ENCODE peak calls at places on chromosomes 2 and 18, in eight cellular contexts. One of them, this sample, is unnamed.

GRCh38 chr18:76791106-76791505 is 31.3 kb upstream of the ZNF236 start:
- DNase-seq in endothelial cell: no peak
- DNase-seq in HCT116: no peak
- DNase-seq in GM23338: no peak
- DNase-seq in fibroblast of lung: peak
- DNase-seq in cardiac muscle cell: no peak
- DNase-seq in A549: no peak
- DNase-seq in CD4-positive, alpha-beta T cell: no peak
- DNase-seq in this sample: no peak

GRCh38 chr2:189673661-189674373 is 653 bp upstream of the ANKAR start:
- DNase-seq in endothelial cell: no peak
- DNase-seq in HCT116: no peak
- DNase-seq in GM23338: no peak
- DNase-seq in fibroblast of lung: peak
- DNase-seq in cardiac muscle cell: no peak
- DNase-seq in A549: no peak
- DNase-seq in CD4-positive, alpha-beta T cell: no peak
- DNase-seq in this sample: no peak

GRCh38 chr2:179917272-179917671 is 55.9 kb upstream of the ZNF385B start:
- DNase-seq in endothelial cell: no peak
- DNase-seq in HCT116: no peak
- DNase-seq in GM23338: no peak
- DNase-seq in fibroblast of lung: peak
- DNase-seq in cardiac muscle cell: no peak
- DNase-seq in A549: peak
- DNase-seq in CD4-positive, alpha-beta T cell: no peak
- DNase-seq in this sample: no peak

GRCh38 chr2:126657146-126657635 is 1.2 kb downstream of the GYPC start:
- DNase-seq in endothelial cell: no peak
- DNase-seq in HCT116: no peak
- DNase-seq in GM23338: peak
- DNase-seq in fibroblast of lung: peak
- DNase-seq in cardiac muscle cell: no peak
- DNase-seq in A549: no peak
- DNase-seq in CD4-positive, alpha-beta T cell: no peak
- DNase-seq in this sample: no peak

GRCh38 chr2:230865766-230866703 is 1.3 kb downstream of the ITM2C start:
- DNase-seq in endothelial cell: peak
- DNase-seq in HCT116: no peak
- DNase-seq in GM23338: peak
- DNase-seq in fibroblast of lung: peak
- DNase-seq in cardiac muscle cell: peak
- DNase-seq in A549: no peak
- DNase-seq in CD4-positive, alpha-beta T cell: no peak
- DNase-seq in this sample: no peak

GRCh38 chr2:98348066-98348561 is 1.9 kb downstream of the CNGA3 start:
- DNase-seq in endothelial cell: peak
- DNase-seq in HCT116: no peak
- DNase-seq in GM23338: peak
- DNase-seq in fibroblast of lung: no peak
- DNase-seq in cardiac muscle cell: no peak
- DNase-seq in A549: peak
- DNase-seq in CD4-positive, alpha-beta T cell: no peak
- DNase-seq in this sample: no peak

GRCh38 chr18:46070683-46071614 is 1.1 kb downstream of the PSTPIP2 start:
- DNase-seq in endothelial cell: peak
- DNase-seq in HCT116: no peak
- DNase-seq in GM23338: peak
- DNase-seq in fibroblast of lung: no peak
- DNase-seq in cardiac muscle cell: no peak
- DNase-seq in A549: no peak
- DNase-seq in CD4-positive, alpha-beta T cell: peak
- DNase-seq in this sample: no peak

GRCh38 chr2:69380072-69380917 is 6.7 kb downstream of the GFPT1 start:
- DNase-seq in endothelial cell: no peak
- DNase-seq in HCT116: no peak
- DNase-seq in GM23338: no peak
- DNase-seq in fibroblast of lung: no peak
- DNase-seq in cardiac muscle cell: no peak
- DNase-seq in A549: peak
- DNase-seq in CD4-positive, alpha-beta T cell: no peak
- DNase-seq in this sample: no peak

GRCh38 chr2:37671816-37672103 is 318 bp upstream of the CDC42EP3 start:
- DNase-seq in endothelial cell: no peak
- DNase-seq in HCT116: no peak
- DNase-seq in GM23338: no peak
- DNase-seq in fibroblast of lung: no peak
- DNase-seq in cardiac muscle cell: no peak
- DNase-seq in A549: no peak
- DNase-seq in CD4-positive, alpha-beta T cell: no peak
- DNase-seq in this sample: no peak

GRCh38 chr2:108423502-108424251 is 25.3 kb upstream of the GCC2 start:
- DNase-seq in endothelial cell: no peak
- DNase-seq in HCT116: no peak
- DNase-seq in GM23338: no peak
- DNase-seq in fibroblast of lung: no peak
- DNase-seq in cardiac muscle cell: no peak
- DNase-seq in A549: peak
- DNase-seq in CD4-positive, alpha-beta T cell: no peak
- DNase-seq in this sample: no peak

GRCh38 chr2:237473474-237474453 is 13.3 kb upstream of the MLPH start:
- DNase-seq in endothelial cell: no peak
- DNase-seq in HCT116: no peak
- DNase-seq in GM23338: no peak
- DNase-seq in fibroblast of lung: peak
- DNase-seq in cardiac muscle cell: no peak
- DNase-seq in A549: no peak
- DNase-seq in CD4-positive, alpha-beta T cell: no peak
- DNase-seq in this sample: no peak

GRCh38 chr2:176544579-176545365 is 275.5 kb downstream of the MTX2 start:
- DNase-seq in endothelial cell: no peak
- DNase-seq in HCT116: no peak
- DNase-seq in GM23338: peak
- DNase-seq in fibroblast of lung: no peak
- DNase-seq in cardiac muscle cell: no peak
- DNase-seq in A549: no peak
- DNase-seq in CD4-positive, alpha-beta T cell: no peak
- DNase-seq in this sample: no peak

GRCh38 chr18:34342960-34343359 is 118.2 kb upstream of the NOL4 start:
- DNase-seq in endothelial cell: no peak
- DNase-seq in HCT116: no peak
- DNase-seq in GM23338: peak
- DNase-seq in fibroblast of lung: peak
- DNase-seq in cardiac muscle cell: no peak
- DNase-seq in A549: no peak
- DNase-seq in CD4-positive, alpha-beta T cell: no peak
- DNase-seq in this sample: no peak

GRCh38 chr2:163319006-163319405 is 416.8 kb downstream of the FIGN start:
- DNase-seq in endothelial cell: no peak
- DNase-seq in HCT116: no peak
- DNase-seq in GM23338: no peak
- DNase-seq in fibroblast of lung: peak
- DNase-seq in cardiac muscle cell: no peak
- DNase-seq in A549: no peak
- DNase-seq in CD4-positive, alpha-beta T cell: no peak
- DNase-seq in this sample: no peak

GRCh38 chr18:74870950-74871349 is 273.3 kb downstream of the ZNF407 start:
- DNase-seq in endothelial cell: no peak
- DNase-seq in HCT116: no peak
- DNase-seq in GM23338: no peak
- DNase-seq in fibroblast of lung: no peak
- DNase-seq in cardiac muscle cell: no peak
- DNase-seq in A549: no peak
- DNase-seq in CD4-positive, alpha-beta T cell: no peak
- DNase-seq in this sample: no peak

GRCh38 chr2:168452781-168453180 is 3.3 kb upstream of the CERS6 start:
- DNase-seq in endothelial cell: no peak
- DNase-seq in HCT116: no peak
- DNase-seq in GM23338: no peak
- DNase-seq in fibroblast of lung: no peak
- DNase-seq in cardiac muscle cell: no peak
- DNase-seq in A549: no peak
- DNase-seq in CD4-positive, alpha-beta T cell: no peak
- DNase-seq in this sample: no peak

GRCh38 chr2:197777823-197778407 is 7.2 kb downstream of the BOLL start:
- DNase-seq in endothelial cell: peak
- DNase-seq in HCT116: peak
- DNase-seq in GM23338: peak
- DNase-seq in fibroblast of lung: peak
- DNase-seq in cardiac muscle cell: peak
- DNase-seq in A549: peak
- DNase-seq in CD4-positive, alpha-beta T cell: no peak
- DNase-seq in this sample: no peak

GRCh38 chr2:231568785-231569435 is 23.8 kb upstream of the TEX44 start:
- DNase-seq in endothelial cell: no peak
- DNase-seq in HCT116: no peak
- DNase-seq in GM23338: no peak
- DNase-seq in fibroblast of lung: no peak
- DNase-seq in cardiac muscle cell: no peak
- DNase-seq in A549: no peak
- DNase-seq in CD4-positive, alpha-beta T cell: no peak
- DNase-seq in this sample: no peak

GRCh38 chr2:230798769-230799399 is 65.9 kb upstream of the ITM2C start:
- DNase-seq in endothelial cell: peak
- DNase-seq in HCT116: no peak
- DNase-seq in GM23338: peak
- DNase-seq in fibroblast of lung: peak
- DNase-seq in cardiac muscle cell: peak
- DNase-seq in A549: peak
- DNase-seq in CD4-positive, alpha-beta T cell: peak
- DNase-seq in this sample: no peak

GRCh38 chr18:23725827-23726661 is 36.8 kb downstream of the LAMA3 start:
- DNase-seq in endothelial cell: no peak
- DNase-seq in HCT116: no peak
- DNase-seq in GM23338: no peak
- DNase-seq in fibroblast of lung: no peak
- DNase-seq in cardiac muscle cell: no peak
- DNase-seq in A549: no peak
- DNase-seq in CD4-positive, alpha-beta T cell: no peak
- DNase-seq in this sample: no peak

GRCh38 chr2:177688844-177689243 is 296.3 kb downstream of the AGPS start:
- DNase-seq in endothelial cell: no peak
- DNase-seq in HCT116: no peak
- DNase-seq in GM23338: no peak
- DNase-seq in fibroblast of lung: no peak
- DNase-seq in cardiac muscle cell: no peak
- DNase-seq in A549: no peak
- DNase-seq in CD4-positive, alpha-beta T cell: no peak
- DNase-seq in this sample: no peak

GRCh38 chr2:38251940-38252339 is 125.1 kb downstream of the ATL2 start:
- DNase-seq in endothelial cell: no peak
- DNase-seq in HCT116: no peak
- DNase-seq in GM23338: no peak
- DNase-seq in fibroblast of lung: no peak
- DNase-seq in cardiac muscle cell: no peak
- DNase-seq in A549: no peak
- DNase-seq in CD4-positive, alpha-beta T cell: no peak
- DNase-seq in this sample: no peak

GRCh38 chr2:20672191-20672951 is 5.4 kb downstream of the GDF7 start:
- DNase-seq in endothelial cell: peak
- DNase-seq in HCT116: no peak
- DNase-seq in GM23338: peak
- DNase-seq in fibroblast of lung: no peak
- DNase-seq in cardiac muscle cell: no peak
- DNase-seq in A549: no peak
- DNase-seq in CD4-positive, alpha-beta T cell: no peak
- DNase-seq in this sample: no peak

GRCh38 chr18:29892960-29893558 is 1149.5 kb downstream of the DSC3 start:
- DNase-seq in endothelial cell: no peak
- DNase-seq in HCT116: no peak
- DNase-seq in GM23338: peak
- DNase-seq in fibroblast of lung: peak
- DNase-seq in cardiac muscle cell: peak
- DNase-seq in A549: peak
- DNase-seq in CD4-positive, alpha-beta T cell: no peak
- DNase-seq in this sample: no peak
- TF ChIP-seq CTCF in endothelial cell: peak
- TF ChIP-seq CTCF in HCT116: peak
- TF ChIP-seq CTCF in GM23338: peak
- TF ChIP-seq CTCF in fibroblast of lung: no peak
- TF ChIP-seq CTCF in cardiac muscle cell: peak
- TF ChIP-seq CTCF in A549: peak
- TF ChIP-seq CTCF in CD4-positive, alpha-beta T cell: no peak
- TF ChIP-seq CTCF in this sample: peak

DNA sequence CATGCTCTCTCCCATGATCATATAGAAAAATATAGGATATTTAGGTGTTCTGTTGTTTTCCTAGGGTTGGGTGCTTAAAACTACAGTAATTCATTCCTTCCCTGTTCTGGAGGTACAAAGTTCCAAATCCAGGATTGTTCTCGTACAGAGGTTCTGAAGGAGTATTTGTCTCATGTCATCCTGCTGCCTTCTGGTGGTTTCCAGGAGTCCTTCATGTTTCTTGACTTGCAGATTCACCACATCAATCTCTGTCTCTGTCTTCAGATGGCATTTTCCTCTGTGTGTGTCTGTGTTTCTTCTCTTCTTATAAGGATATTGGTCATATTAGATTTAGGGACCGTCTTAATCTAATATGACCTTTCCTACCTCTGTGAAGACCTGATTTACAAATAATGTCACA is 397.9 kb downstream of the NYAP2 start:
- DNase-seq in endothelial cell: no peak
- DNase-seq in HCT116: no peak
- DNase-seq in GM23338: no peak
- DNase-seq in fibroblast of lung: no peak
- DNase-seq in cardiac muscle cell: no peak
- DNase-seq in A549: peak
- DNase-seq in CD4-positive, alpha-beta T cell: no peak
- DNase-seq in this sample: no peak
- TF ChIP-seq CTCF in endothelial cell: no peak
- TF ChIP-seq CTCF in HCT116: no peak
- TF ChIP-seq CTCF in GM23338: no peak
- TF ChIP-seq CTCF in fibroblast of lung: no peak
- TF ChIP-seq CTCF in cardiac muscle cell: peak
- TF ChIP-seq CTCF in A549: no peak
- TF ChIP-seq CTCF in CD4-positive, alpha-beta T cell: no peak
- TF ChIP-seq CTCF in this sample: peak

DNA sequence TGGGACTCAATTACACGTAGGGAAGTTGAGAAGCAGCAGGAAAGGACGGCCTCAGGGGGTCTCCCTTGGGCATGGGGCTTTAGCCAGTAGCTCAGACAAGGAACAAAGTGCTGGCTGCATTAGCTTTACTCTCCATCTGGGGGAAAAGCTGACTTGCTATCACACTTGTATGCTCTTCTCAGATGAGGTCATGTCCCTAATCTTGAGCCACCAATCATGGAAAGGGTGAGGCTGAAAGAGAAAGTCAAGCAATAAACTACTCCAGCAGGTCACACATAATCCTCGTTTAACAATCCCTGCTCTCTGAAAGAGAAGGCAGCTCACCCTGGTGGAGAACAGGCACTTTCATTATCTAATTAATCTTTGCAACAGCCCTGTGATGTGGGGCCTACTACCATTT is 129.7 kb upstream of the CAPN13 start:
- DNase-seq in endothelial cell: no peak
- DNase-seq in HCT116: no peak
- DNase-seq in GM23338: no peak
- DNase-seq in fibroblast of lung: no peak
- DNase-seq in cardiac muscle cell: no peak
- DNase-seq in A549: no peak
- DNase-seq in CD4-positive, alpha-beta T cell: no peak
- DNase-seq in this sample: no peak
- TF ChIP-seq CTCF in endothelial cell: no peak
- TF ChIP-seq CTCF in HCT116: no peak
- TF ChIP-seq CTCF in GM23338: no peak
- TF ChIP-seq CTCF in fibroblast of lung: no peak
- TF ChIP-seq CTCF in cardiac muscle cell: no peak
- TF ChIP-seq CTCF in A549: no peak
- TF ChIP-seq CTCF in CD4-positive, alpha-beta T cell: no peak
- TF ChIP-seq CTCF in this sample: no peak

GRCh38 chr2:71705171-71705960 is 252.0 kb downstream of the DYSF start:
- DNase-seq in endothelial cell: no peak
- DNase-seq in HCT116: no peak
- DNase-seq in GM23338: no peak
- DNase-seq in fibroblast of lung: no peak
- DNase-seq in cardiac muscle cell: no peak
- DNase-seq in A549: no peak
- DNase-seq in CD4-positive, alpha-beta T cell: no peak
- DNase-seq in this sample: peak
- TF ChIP-seq CTCF in endothelial cell: no peak
- TF ChIP-seq CTCF in HCT116: no peak
- TF ChIP-seq CTCF in GM23338: no peak
- TF ChIP-seq CTCF in fibroblast of lung: no peak
- TF ChIP-seq CTCF in cardiac muscle cell: no peak
- TF ChIP-seq CTCF in A549: no peak
- TF ChIP-seq CTCF in CD4-positive, alpha-beta T cell: no peak
- TF ChIP-seq CTCF in this sample: no peak